ENCODE peak calls at places on chromosome 9, in nine cellular contexts. J is neural progenitor cell, F is hepatocyte, S is HCT116, L is cardiac muscle cell, A is body of pancreas, R is stomach, B is epithelial cell of esophagus, V is pancreas. Y is an unnamed sample.

GRCh38 chr9:77433675-77434445 is 214.3 kb downstream of the GNA14 start:
- DNase-seq in J (peak), F (peak), S (peak), L (peak), A (peak), R (peak), B (peak), V (peak), Y (peak)

GRCh38 chr9:120256146-120256545 is 323.8 kb downstream of the CDK5RAP2 start:
- DNase-seq in J (no peak), F (no peak), S (no peak), L (no peak), A (no peak), R (no peak), B (no peak), V (no peak), Y (no peak)

GRCh38 chr9:105344283-105344682 is 99.8 kb downstream of the SLC44A1 start:
- DNase-seq in J (no peak), F (no peak), S (no peak), L (peak), A (no peak), R (no peak), B (no peak), V (no peak), Y (peak)

GRCh38 chr9:90070056-90070455 is 465.2 kb downstream of the GADD45G start:
- DNase-seq in J (no peak), F (no peak), S (no peak), L (no peak), A (peak), R (no peak), B (no peak), V (peak), Y (no peak)

GRCh38 chr9:137727716-137728115 is 108.9 kb downstream of the EHMT1 start:
- DNase-seq in J (no peak), F (no peak), S (no peak), L (no peak), A (no peak), R (no peak), B (no peak), V (no peak), Y (no peak)

GRCh38 chr9:93318441-93318840 is 133.0 kb upstream of the FAM120A start:
- DNase-seq in J (no peak), F (no peak), S (no peak), L (no peak), A (no peak), R (no peak), B (no peak), V (no peak), Y (no peak)

GRCh38 chr9:69180670-69181069 is 6.6 kb downstream of the TJP2 start:
- DNase-seq in J (no peak), F (peak), S (peak), L (peak), A (peak), R (peak), B (peak), V (peak), Y (peak)

GRCh38 chr9:91207889-91208651 is 153.6 kb downstream of the AUH start:
- DNase-seq in J (no peak), F (no peak), S (no peak), L (peak), A (peak), R (no peak), B (peak), V (no peak), Y (peak)

GRCh38 chr9:88302579-88303324 is 85.5 kb upstream of the SPIN1 start:
- DNase-seq in J (no peak), F (no peak), S (no peak), L (no peak), A (no peak), R (no peak), B (no peak), V (no peak), Y (no peak)

GRCh38 chr9:107547303-107547702 is 57.7 kb upstream of the KLF4 start:
- DNase-seq in J (no peak), F (no peak), S (no peak), L (no peak), A (no peak), R (no peak), B (no peak), V (no peak), Y (no peak)

GRCh38 chr9:137458194-137459146 is 664 bp downstream of the NSMF start:
- DNase-seq in J (peak), F (peak), S (no peak), L (no peak), A (peak), R (no peak), B (peak), V (peak), Y (no peak)

GRCh38 chr9:124286292-124286931 is 28.7 kb downstream of the NEK6 start:
- DNase-seq in J (no peak), F (peak), S (peak), L (peak), A (peak), R (peak), B (no peak), V (no peak), Y (peak)

GRCh38 chr9:8256880-8257279 is 457.3 kb upstream of the DMAC1 start:
- DNase-seq in J (no peak), F (no peak), S (no peak), L (no peak), A (no peak), R (no peak), B (no peak), V (no peak), Y (no peak)

GRCh38 chr9:132074736-132075135 is 4.9 kb downstream of the MED27 start:
- DNase-seq in J (no peak), F (no peak), S (no peak), L (peak), A (no peak), R (no peak), B (no peak), V (no peak), Y (peak)

GRCh38 chr9:105026451-105026850 is 98.5 kb upstream of the ABCA1 start:
- DNase-seq in J (no peak), F (no peak), S (no peak), L (no peak), A (no peak), R (no peak), B (peak), V (no peak), Y (peak)

GRCh38 chr9:121395558-121395957 is 25.5 kb upstream of the STOM start:
- DNase-seq in J (no peak), F (no peak), S (no peak), L (no peak), A (no peak), R (no peak), B (no peak), V (no peak), Y (no peak)

GRCh38 chr9:10059044-10059443 is 553.8 kb downstream of the PTPRD start:
- DNase-seq in J (no peak), F (peak), S (no peak), L (peak), A (peak), R (no peak), B (peak), V (peak), Y (peak)

GRCh38 chr9:3740690-3741419 is 215.1 kb upstream of the RFX3 start:
- DNase-seq in J (no peak), F (no peak), S (no peak), L (no peak), A (no peak), R (no peak), B (peak), V (no peak), Y (peak)

GRCh38 chr9:34179528-34180138 is 790 bp downstream of the UBAP1 start:
- DNase-seq in J (no peak), F (peak), S (no peak), L (peak), A (peak), R (peak), B (peak), V (peak), Y (peak)

GRCh38 chr9:16571127-16571848 is 299.2 kb downstream of the BNC2 start:
- DNase-seq in J (no peak), F (no peak), S (no peak), L (peak), A (no peak), R (no peak), B (peak), V (no peak), Y (no peak)

GRCh38 chr9:76255781-76256455 is 138.3 kb downstream of the RFK start:
- DNase-seq in J (no peak), F (peak), S (no peak), L (peak), A (peak), R (peak), B (peak), V (peak), Y (peak)

GRCh38 chr9:129202613-129203555 is 24.8 kb upstream of the IER5L start:
- DNase-seq in J (peak), F (peak), S (peak), L (peak), A (peak), R (peak), B (peak), V (peak), Y (peak)

GRCh38 chr9:134208310-134208841 is 44.0 kb upstream of the RNU6ATAC start:
- DNase-seq in J (no peak), F (no peak), S (no peak), L (peak), A (no peak), R (no peak), B (no peak), V (no peak), Y (no peak)

GRCh38 chr9:125631391-125632085 is 75.5 kb downstream of the MAPKAP1 start:
- DNase-seq in J (peak), F (peak), S (no peak), L (peak), A (peak), R (no peak), B (peak), V (no peak), Y (peak)

GRCh38 chr9:27888661-27889295 is 315.5 kb upstream of the C9orf72 start:
- DNase-seq in J (no peak), F (peak), S (peak), L (peak), A (peak), R (peak), B (peak), V (no peak), Y (no peak)
- TF ChIP-seq CTCF in J (peak), F (peak), S (peak), L (peak), A (peak), R (peak), B (peak), V (peak), Y (peak)

DNA sequence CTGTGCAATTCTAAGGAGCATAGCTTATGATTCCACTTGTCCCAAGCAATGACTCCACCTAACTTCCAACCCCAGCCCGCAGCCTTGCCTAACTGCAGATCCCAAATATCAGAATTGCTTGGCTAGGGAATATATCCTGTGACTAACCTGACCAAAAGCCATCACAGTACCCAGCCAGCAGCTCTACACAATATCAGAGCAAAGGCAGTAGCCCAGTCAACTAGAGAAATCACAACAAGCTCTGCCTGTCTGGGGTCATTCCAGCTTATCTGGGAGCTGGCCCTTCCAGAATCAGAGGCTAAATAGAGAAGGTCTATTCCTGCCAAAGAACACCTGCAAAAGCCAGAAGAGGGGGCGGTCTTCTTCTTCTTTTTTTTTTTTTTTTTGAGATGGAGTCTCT is 9.3 kb upstream of the KIAA1958 start:
- DNase-seq in J (no peak), F (no peak), S (no peak), L (no peak), A (no peak), R (no peak), B (no peak), V (no peak), Y (no peak)
- H3K4me3 ChIP-seq in J (no peak), F (no peak), S (no peak), L (no peak), A (no peak), R (no peak), B (no peak), V (no peak), Y (no peak)

GRCh38 chr9:74951107-74951720 is 1.5 kb downstream of the C9orf40 start:
- DNase-seq in J (no peak), F (no peak), S (no peak), L (no peak), A (no peak), R (no peak), B (no peak), V (no peak), Y (no peak)

GRCh38 chr9:74950456-74950855 is 2.3 kb downstream of the C9orf40 start:
- DNase-seq in J (no peak), F (no peak), S (no peak), L (no peak), A (no peak), R (no peak), B (no peak), V (no peak), Y (peak)

GRCh38 chr9:74953235-74953741 is 576 bp upstream of the C9orf40 start:
- DNase-seq in J (peak), F (no peak), S (no peak), L (no peak), A (no peak), R (no peak), B (peak), V (no peak), Y (peak)

GRCh38 chr9:74952281-74953151 is at the start of gene C9orf40:
- DNase-seq in J (peak), F (peak), S (peak), L (peak), A (peak), R (peak), B (peak), V (peak), Y (peak)

GRCh38 chr9:74951725-74952151 is 974 bp downstream of the C9orf40 start:
- DNase-seq in J (peak), F (peak), S (no peak), L (peak), A (peak), R (peak), B (peak), V (peak), Y (peak)
- TF ChIP-seq CTCF in J (no peak), F (no peak), S (no peak), L (no peak), A (no peak), R (no peak), B (no peak), V (no peak), Y (no peak)

DNA sequence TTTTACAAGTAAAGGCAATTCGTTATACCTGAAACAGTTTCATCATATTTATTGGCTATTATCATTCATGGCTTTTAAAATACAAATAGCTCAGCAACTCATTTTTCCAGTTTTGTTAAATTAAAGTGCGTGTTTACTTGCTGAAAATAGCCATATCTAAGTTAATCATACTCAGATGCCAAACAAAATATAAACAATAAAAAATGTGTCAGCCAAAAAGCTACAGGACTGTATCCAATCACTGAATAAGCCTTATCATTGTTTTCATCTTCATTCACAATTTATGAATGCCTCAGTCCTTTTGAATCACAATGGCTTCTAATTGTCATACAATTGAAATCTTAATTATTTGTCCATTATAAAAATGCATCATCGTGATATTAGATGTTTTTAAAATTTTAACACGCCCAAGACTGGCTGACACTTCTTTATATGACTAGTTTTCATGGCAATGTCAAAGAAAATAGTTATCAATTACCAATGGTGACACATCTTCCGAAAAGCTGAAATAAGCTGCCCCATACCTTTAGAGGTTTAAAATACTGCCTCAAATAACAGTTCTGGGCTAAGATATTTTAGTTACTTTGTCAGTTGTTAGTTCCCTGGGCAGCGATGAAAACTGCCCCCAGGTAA is 1.9 kb downstream of the NFIB start:
- DNase-seq in J (no peak), F (no peak), S (no peak), L (no peak), A (no peak), R (no peak), B (no peak), V (no peak), Y (no peak)
- H3K4me3 ChIP-seq in J (no peak), F (peak), S (no peak), L (peak), A (no peak), R (peak), B (peak), V (peak), Y (no peak)